ENCODE peak calls at places on chromosomes 5 and 9, in four cellular contexts. One of them, this sample, is unnamed.

GRCh38 chr5:59342181-59342580 is 551.3 kb downstream of the PDE4D start:
- DNase-seq in right lobe of liver: no peak
- DNase-seq in body of pancreas: no peak
- DNase-seq in HepG2: no peak
- DNase-seq in this sample: no peak

GRCh38 chr5:96177303-96177869 is 215.7 kb upstream of the ELL2 start:
- DNase-seq in body of pancreas: no peak
- DNase-seq in right lobe of liver: no peak
- DNase-seq in HepG2: peak; percentile 40
- DNase-seq in this sample: no peak

GRCh38 chr5:180787025-180787424 is 15.6 kb downstream of the MGAT1 start:
- DNase-seq in HepG2: no peak
- DNase-seq in right lobe of liver: no peak
- DNase-seq in body of pancreas: no peak
- DNase-seq in this sample: no peak

GRCh38 chr5:132220476-132220875 is 7.2 kb downstream of the P4HA2 start:
- DNase-seq in right lobe of liver: no peak
- DNase-seq in body of pancreas: no peak
- DNase-seq in HepG2: no peak
- DNase-seq in this sample: no peak

GRCh38 chr9:111916234-111916645 is 19.6 kb downstream of the UGCG start:
- DNase-seq in right lobe of liver: no peak
- DNase-seq in body of pancreas: no peak
- DNase-seq in HepG2: no peak
- DNase-seq in this sample: no peak

GRCh38 chr5:1314564-1314982 is 19.7 kb upstream of the TERT start:
- DNase-seq in body of pancreas: no peak
- DNase-seq in HepG2: no peak
- DNase-seq in right lobe of liver: no peak
- DNase-seq in this sample: no peak

GRCh38 chr9:114071197-114071795 is 6.8 kb downstream of the AMBP start:
- DNase-seq in right lobe of liver: no peak
- DNase-seq in HepG2: no peak
- DNase-seq in body of pancreas: no peak
- DNase-seq in this sample: no peak

GRCh38 chr5:76169536-76169935 is 86.4 kb downstream of the SV2C start:
- DNase-seq in body of pancreas: no peak
- DNase-seq in HepG2: no peak
- DNase-seq in right lobe of liver: no peak
- DNase-seq in this sample: no peak

GRCh38 chr5:160183075-160183474 is 46.2 kb upstream of the FABP6 start:
- DNase-seq in body of pancreas: no peak
- DNase-seq in right lobe of liver: no peak
- DNase-seq in HepG2: no peak
- DNase-seq in this sample: no peak

GRCh38 chr5:167642779-167643517 is 648.5 kb upstream of the WWC1 start:
- DNase-seq in body of pancreas: no peak
- DNase-seq in HepG2: no peak
- DNase-seq in right lobe of liver: no peak
- DNase-seq in this sample: no peak

GRCh38 chr5:159310492-159310891 is 19.8 kb downstream of the IL12B start:
- DNase-seq in HepG2: no peak
- DNase-seq in right lobe of liver: no peak
- DNase-seq in body of pancreas: peak; percentile 13
- DNase-seq in this sample: no peak

GRCh38 chr9:35962126-35962906 is 4.4 kb upstream of the OR2S2 start:
- DNase-seq in HepG2: no peak
- DNase-seq in body of pancreas: no peak
- DNase-seq in right lobe of liver: no peak
- DNase-seq in this sample: peak; percentile 54

GRCh38 chr5:150186137-150186536 is 3.7 kb upstream of the SLC6A7 start:
- DNase-seq in HepG2: peak; percentile 29
- DNase-seq in right lobe of liver: no peak
- DNase-seq in body of pancreas: no peak
- DNase-seq in this sample: no peak

GRCh38 chr5:150184006-150184405 is 5.9 kb upstream of the SLC6A7 start:
- DNase-seq in body of pancreas: no peak
- DNase-seq in right lobe of liver: no peak
- DNase-seq in HepG2: no peak
- DNase-seq in this sample: no peak

GRCh38 chr5:150186796-150187356 is 3.0 kb upstream of the SLC6A7 start:
- DNase-seq in body of pancreas: no peak
- DNase-seq in right lobe of liver: no peak
- DNase-seq in HepG2: no peak
- DNase-seq in this sample: no peak

GRCh38 chr5:150183436-150183835 is 6.4 kb upstream of the SLC6A7 start:
- DNase-seq in HepG2: no peak
- DNase-seq in body of pancreas: no peak
- DNase-seq in right lobe of liver: no peak
- DNase-seq in this sample: no peak

GRCh38 chr5:150184990-150185952 is 4.6 kb upstream of the SLC6A7 start:
- DNase-seq in right lobe of liver: peak; percentile 62
- DNase-seq in HepG2: peak; percentile 28
- DNase-seq in body of pancreas: no peak
- DNase-seq in this sample: no peak
- H3K27me3 ChIP-seq in right lobe of liver: no peaks in the 10 kb centered on the region
- H3K27me3 ChIP-seq in HepG2: peaks cover 4% of the 10 kb centered on the region
- H3K27me3 ChIP-seq in body of pancreas: peaks cover 10% of the 10 kb centered on the region
- H3K27me3 ChIP-seq in this sample: peaks cover 24% of the 10 kb centered on the region

DNA sequence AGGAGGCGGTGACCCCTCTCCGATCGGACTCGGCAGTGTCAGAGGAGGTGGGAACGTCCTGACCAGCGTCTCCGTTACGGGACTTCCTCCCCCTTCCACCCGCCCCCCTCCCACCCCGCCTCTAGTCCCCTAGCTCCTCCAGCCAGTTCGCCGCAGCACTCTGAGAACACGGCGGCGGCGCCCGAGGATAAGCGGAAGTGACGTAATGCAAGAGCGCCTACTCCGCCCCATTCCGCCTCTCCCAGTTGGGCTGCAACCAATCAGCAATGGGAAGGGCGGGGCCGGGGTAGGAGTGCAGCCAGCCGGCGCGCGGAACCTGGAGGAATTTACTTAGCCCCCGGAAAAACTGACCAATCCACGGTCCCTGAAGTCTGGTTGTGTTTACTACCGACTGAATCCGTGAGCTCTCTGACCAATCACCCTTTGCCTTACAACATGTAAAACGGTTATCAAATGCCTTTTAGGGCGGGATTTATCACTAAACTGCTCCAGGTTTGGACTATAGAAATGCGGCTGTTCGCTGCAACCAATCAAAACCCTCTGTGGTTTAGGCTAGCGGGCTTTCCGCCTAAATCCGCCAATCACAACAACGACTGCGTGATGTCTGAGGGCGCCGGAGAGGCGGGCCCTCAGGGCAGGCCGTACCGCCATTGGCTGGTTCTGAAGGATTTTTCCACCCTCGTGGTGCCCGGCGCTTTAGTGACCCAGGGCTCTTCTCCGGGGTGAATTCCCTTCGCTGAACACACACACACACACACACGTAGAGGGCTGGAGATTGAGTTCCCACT is at the start of gene ZBTB5:
- DNase-seq in body of pancreas: peak; percentile 99
- DNase-seq in HepG2: peak; percentile 100
- DNase-seq in right lobe of liver: peak; percentile 99
- DNase-seq in this sample: peak; percentile 100
- TF ChIP-seq POLR2A in body of pancreas: no peak
- TF ChIP-seq POLR2A in HepG2: peak; percentile 84
- TF ChIP-seq POLR2A in right lobe of liver: peak; percentile 89
- TF ChIP-seq POLR2A in this sample: no peak

DNA sequence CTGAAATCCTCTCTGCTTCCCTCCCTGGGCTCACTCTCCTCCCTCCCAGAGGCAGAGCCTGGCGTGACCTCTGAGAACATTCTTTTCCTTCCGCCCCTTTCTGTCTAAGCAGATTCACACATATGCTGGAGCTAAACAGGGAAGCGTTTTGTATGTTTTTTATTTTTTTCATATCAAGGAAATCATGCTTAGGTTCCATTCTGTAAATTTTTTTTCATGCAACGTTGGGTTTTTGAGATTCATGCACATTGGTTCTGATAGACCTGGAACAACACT is 20.2 kb upstream of the BARHL1 start:
- DNase-seq in right lobe of liver: no peak
- DNase-seq in body of pancreas: no peak
- DNase-seq in HepG2: no peak
- DNase-seq in this sample: no peak
- H3K27me3 ChIP-seq in right lobe of liver: no peaks in the 10 kb centered on the region
- H3K27me3 ChIP-seq in body of pancreas: no peaks in the 10 kb centered on the region
- H3K27me3 ChIP-seq in HepG2: peaks cover 2% of the 10 kb centered on the region
- H3K27me3 ChIP-seq in this sample: no peaks in the 10 kb centered on the region

GRCh38 chr9:12775963-12776774 is 1.3 kb downstream of the LURAP1L start:
- DNase-seq in HepG2: peak; percentile 88
- DNase-seq in right lobe of liver: peak; percentile 83
- DNase-seq in body of pancreas: peak; percentile 84
- DNase-seq in this sample: peak; percentile 90

GRCh38 chr9:12775373-12775962 is 648 bp downstream of the LURAP1L start:
- DNase-seq in HepG2: no peak
- DNase-seq in right lobe of liver: peak; percentile 34
- DNase-seq in body of pancreas: peak; percentile 20
- DNase-seq in this sample: peak; percentile 17

GRCh38 chr9:12776775-12777055 is 1.9 kb downstream of the LURAP1L start:
- DNase-seq in HepG2: no peak
- DNase-seq in body of pancreas: no peak
- DNase-seq in right lobe of liver: no peak
- DNase-seq in this sample: no peak

GRCh38 chr9:12773562-12773961 is 1.3 kb upstream of the LURAP1L start:
- DNase-seq in right lobe of liver: no peak
- DNase-seq in HepG2: no peak
- DNase-seq in body of pancreas: no peak
- DNase-seq in this sample: no peak

GRCh38 chr9:12774861-12775367 is at the start of gene LURAP1L:
- DNase-seq in HepG2: peak; percentile 70
- DNase-seq in body of pancreas: peak; percentile 65
- DNase-seq in right lobe of liver: peak; percentile 36
- DNase-seq in this sample: peak; percentile 32
- TF ChIP-seq POLR2A in HepG2: peak; percentile 71
- TF ChIP-seq POLR2A in body of pancreas: peak; percentile 69
- TF ChIP-seq POLR2A in right lobe of liver: peak; percentile 96
- TF ChIP-seq POLR2A in this sample: peak; percentile 45

DNA sequence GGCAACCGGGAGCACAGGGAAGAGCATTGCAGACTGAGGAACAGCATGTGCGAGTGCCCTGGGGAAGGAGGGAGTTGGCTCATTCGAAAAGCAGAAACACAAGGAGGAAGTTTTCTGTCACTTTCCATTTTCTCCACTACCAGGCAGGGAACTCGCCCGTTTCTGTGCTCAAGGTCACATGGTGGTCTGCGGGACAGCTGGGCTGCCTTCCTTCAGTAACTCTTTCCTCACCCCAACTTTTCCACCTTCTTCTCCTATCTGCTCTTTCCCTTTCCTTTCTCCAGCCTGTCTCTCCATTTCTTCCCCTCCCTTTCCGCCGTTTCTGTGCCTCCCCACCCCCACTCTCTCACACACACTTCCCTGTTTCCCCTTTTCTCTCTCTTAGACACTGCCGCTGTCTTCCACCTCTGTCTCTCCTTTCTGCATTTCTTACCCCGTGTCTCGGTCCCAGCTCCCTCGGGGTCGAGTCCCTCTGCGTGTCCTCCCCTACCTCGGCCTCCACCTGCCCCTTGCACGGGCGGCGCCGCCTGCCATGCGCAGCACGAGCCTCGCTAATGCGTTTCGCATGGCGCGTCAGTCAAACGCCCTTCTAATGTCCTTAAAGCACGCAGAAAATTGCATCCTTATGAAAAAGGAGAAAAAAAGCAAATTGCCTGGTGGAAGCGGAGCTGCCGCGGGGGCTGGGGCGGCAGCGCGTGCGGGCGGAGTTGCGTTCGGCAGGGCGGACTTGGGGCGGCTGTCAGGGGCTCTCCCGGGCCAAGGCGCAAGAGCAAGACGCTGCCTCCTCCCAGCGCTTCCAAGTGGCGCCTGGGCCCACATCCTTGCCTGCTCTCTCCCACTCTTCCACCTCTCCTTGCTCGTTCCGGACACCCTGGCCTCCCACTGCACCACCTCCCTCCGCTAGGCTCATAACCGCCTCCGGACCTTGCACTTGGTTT is 9.5 kb downstream of the BARX1 start:
- DNase-seq in body of pancreas: no peak
- DNase-seq in right lobe of liver: no peak
- DNase-seq in HepG2: no peak
- DNase-seq in this sample: no peak
- H3K27me3 ChIP-seq in body of pancreas: peaks cover 15% of the 10 kb centered on the region
- H3K27me3 ChIP-seq in right lobe of liver: no peaks in the 10 kb centered on the region
- H3K27me3 ChIP-seq in HepG2: peaks cover 31% of the 10 kb centered on the region
- H3K27me3 ChIP-seq in this sample: peaks cover 98% of the 10 kb centered on the region

GRCh38 chr5:31192442-31192841 is 1.0 kb upstream of the CDH6 start:
- DNase-seq in HepG2: no peak
- DNase-seq in body of pancreas: no peak
- DNase-seq in right lobe of liver: no peak
- DNase-seq in this sample: no peak

GRCh38 chr5:31194458-31194808 is 947 bp downstream of the CDH6 start:
- DNase-seq in body of pancreas: no peak
- DNase-seq in right lobe of liver: no peak
- DNase-seq in HepG2: no peak
- DNase-seq in this sample: no peak

GRCh38 chr5:31193026-31193425 is 460 bp upstream of the CDH6 start:
- DNase-seq in HepG2: no peak
- DNase-seq in right lobe of liver: no peak
- DNase-seq in body of pancreas: no peak
- DNase-seq in this sample: no peak

GRCh38 chr5:31194892-31195291 is 1.4 kb downstream of the CDH6 start:
- DNase-seq in body of pancreas: no peak
- DNase-seq in HepG2: no peak
- DNase-seq in right lobe of liver: no peak
- DNase-seq in this sample: no peak

DNA sequence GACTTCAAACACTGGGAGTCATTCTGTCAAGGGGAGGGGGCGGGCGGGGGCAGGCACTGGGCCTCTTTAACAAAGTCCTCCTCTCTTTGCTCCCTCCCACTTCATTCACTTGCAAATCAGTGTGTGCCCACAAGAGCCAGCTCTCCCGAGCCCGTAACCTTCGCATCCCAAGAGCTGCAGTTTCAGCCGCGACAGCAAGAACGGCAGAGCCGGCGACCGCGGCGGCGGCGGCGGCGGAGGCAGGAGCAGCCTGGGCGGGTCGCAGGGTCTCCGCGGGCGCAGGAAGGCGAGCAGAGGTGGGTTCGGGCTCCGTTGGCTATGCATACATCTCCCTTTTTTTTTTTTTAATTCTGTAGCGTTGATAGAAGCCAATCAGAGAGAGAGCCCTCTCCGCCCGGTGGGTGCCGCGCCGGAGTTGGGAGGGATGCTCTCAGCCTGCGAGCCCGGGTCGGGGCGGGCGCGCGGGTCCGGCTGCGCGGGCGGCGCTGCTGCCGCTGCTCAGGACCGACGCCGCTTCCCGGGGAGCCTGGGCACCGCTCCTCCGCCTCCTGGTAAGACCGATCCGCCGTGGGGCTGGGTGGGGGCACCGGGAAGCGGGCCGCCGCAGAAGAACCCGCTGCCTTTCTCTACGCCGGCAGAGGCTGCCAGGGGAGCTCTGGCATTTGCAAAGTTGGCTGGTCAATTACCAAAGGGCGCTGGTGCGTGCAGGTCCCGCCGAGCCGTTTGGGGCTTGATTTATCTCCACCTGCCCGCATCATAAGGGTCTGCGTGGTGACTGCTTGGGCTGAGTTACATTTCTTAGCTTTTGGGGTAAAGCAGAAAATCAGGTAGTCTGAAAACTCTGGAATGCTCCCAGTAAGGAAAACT is at the start of gene CDH6:
- DNase-seq in right lobe of liver: peak; percentile 30
- DNase-seq in HepG2: no peak
- DNase-seq in body of pancreas: no peak
- DNase-seq in this sample: peak; percentile 36
- TF ChIP-seq POLR2A in right lobe of liver: no peak
- TF ChIP-seq POLR2A in HepG2: no peak
- TF ChIP-seq POLR2A in body of pancreas: no peak
- TF ChIP-seq POLR2A in this sample: no peak